ENCODE peak calls at places on chromosomes 13 and 19, in eight cellular contexts. T, G, K, D, A, C, F and L are unnamed samples.

GRCh38 chr13:44649118-44649455 is 73.0 kb upstream of the TSC22D1 start:
- DNase-seq in A (no peak), T (no peak), K (no peak), F (no peak), C (no peak), G (no peak), D (no peak), L (peak; percentile 61)

GRCh38 chr19:952680-953500 is 27.1 kb downstream of the ARID3A start:
- DNase-seq in F (no peak), G (no peak), C (no peak), K (peak; percentile 40), T (no peak), D (no peak), A (no peak), L (no peak)

GRCh38 chr13:27005556-27005955 is 166.1 kb downstream of the USP12 start:
- DNase-seq in T (no peak), A (no peak), F (no peak), C (no peak), K (peak; percentile 28), G (no peak), D (no peak), L (no peak)

GRCh38 chr13:84191199-84191598 is 308.9 kb upstream of the SLITRK1 start:
- DNase-seq in K (peak; percentile 10), A (no peak), G (no peak), T (no peak), C (no peak), F (no peak), D (no peak), L (no peak)

GRCh38 chr13:108086678-108087077 is 128.7 kb downstream of the LIG4 start:
- DNase-seq in F (no peak), A (no peak), D (no peak), T (no peak), K (peak; percentile 12), C (no peak), G (no peak), L (peak; percentile 12)

GRCh38 chr13:63367522-63368198 is 1952.0 kb upstream of the PCDH20 start:
- DNase-seq in G (no peak), K (no peak), T (no peak), A (no peak), F (no peak), C (peak; percentile 39), D (no peak), L (no peak)

GRCh38 chr19:15595069-15595468 is 19.9 kb upstream of the CYP4F8 start:
- DNase-seq in G (no peak), C (no peak), T (no peak), A (no peak), K (no peak), D (no peak), F (no peak), L (no peak)

GRCh38 chr13:80787604-80788003 is 446.7 kb upstream of the SPRY2 start:
- DNase-seq in G (no peak), T (no peak), D (no peak), K (peak; percentile 4), F (no peak), C (no peak), A (no peak), L (no peak)

GRCh38 chr19:38699027-38699346 is 45.3 kb downstream of the CAPN12 start:
- DNase-seq in K (no peak), G (no peak), F (no peak), C (no peak), D (no peak), T (no peak), A (no peak), L (peak; percentile 67)
- TF ChIP-seq CTCF in K (no peak), G (no peak), F (no peak), C (no peak), D (no peak), T (no peak), A (no peak), L (no peak)

GRCh38 chr13:102567857-102568256 is 28.9 kb upstream of the TPP2 start:
- DNase-seq in A (no peak), K (no peak), C (no peak), D (no peak), G (no peak), T (no peak), F (no peak), L (no peak)

GRCh38 chr13:102566513-102566912 is 30.3 kb upstream of the TPP2 start:
- DNase-seq in F (no peak), G (no peak), C (no peak), K (no peak), T (no peak), A (no peak), D (no peak), L (no peak)

GRCh38 chr13:102569488-102569887 is 27.3 kb upstream of the TPP2 start:
- DNase-seq in F (no peak), C (no peak), A (no peak), K (peak; percentile 44), D (no peak), T (no peak), G (no peak), L (no peak)

GRCh38 chr13:102571075-102571474 is 25.7 kb upstream of the TPP2 start:
- DNase-seq in F (no peak), T (no peak), K (no peak), C (no peak), A (no peak), G (no peak), D (no peak), L (no peak)
- TF ChIP-seq CTCF in F (no peak), T (no peak), K (no peak), C (no peak), A (no peak), G (no peak), D (no peak), L (no peak)

DNA sequence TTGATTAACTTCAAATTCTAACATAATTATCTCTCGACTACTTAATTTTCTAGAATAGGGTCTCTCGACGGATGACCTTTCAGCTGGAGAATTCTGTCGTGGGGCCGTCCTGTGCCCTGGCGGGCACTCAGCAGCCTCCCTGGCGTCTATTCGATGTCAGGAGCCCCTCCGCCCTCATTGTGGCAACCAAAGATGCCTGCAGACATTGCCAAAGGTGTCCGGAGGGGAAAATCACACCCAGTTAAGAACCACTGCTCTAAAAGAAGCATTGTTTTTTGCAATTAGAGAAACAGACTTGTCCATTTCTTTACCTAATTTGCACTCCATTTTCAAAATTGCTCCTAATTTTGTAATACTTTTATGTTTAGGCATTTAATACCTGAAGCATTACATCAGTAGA is 79.2 kb upstream of the ARHGEF7 start:
- DNase-seq in K (no peak), F (no peak), D (peak; percentile 7), G (no peak), A (no peak), C (no peak), T (no peak), L (no peak)
- TF ChIP-seq CTCF in K (no peak), F (no peak), D (no peak), G (no peak), A (no peak), C (no peak), T (no peak), L (no peak)

GRCh38 chr19:6022570-6023049 is 44.7 kb upstream of the RANBP3 start:
- DNase-seq in C (no peak), D (no peak), T (no peak), A (no peak), K (no peak), G (no peak), F (no peak), L (no peak)
- TF ChIP-seq CTCF in C (no peak), D (no peak), T (no peak), A (no peak), K (no peak), G (no peak), F (no peak), L (peak; percentile 37)

GRCh38 chr13:76884167-76884566 is 2.0 kb downstream of the KCTD12 start:
- DNase-seq in D (peak; percentile 56), K (peak; percentile 70), F (no peak), A (no peak), G (peak; percentile 45), C (peak; percentile 72), T (peak; percentile 26), L (peak; percentile 24)
- TF ChIP-seq CTCF in D (peak; percentile 4), K (peak; percentile 61), F (no peak), A (peak; percentile 23), G (peak; percentile 15), C (peak; percentile 37), T (no peak), L (no peak)